ENCODE peak calls at places on chromosomes 6 and 20, in seven cellular contexts. One of them, this sample, is unnamed.

GRCh38 chr6:37516076-37516919 is 16.6 kb upstream of the CCDC167 start:
- DNase-seq in T-helper 1 cell: peak
- DNase-seq in cardiac muscle cell: no peak
- DNase-seq in cardiac fibroblast: no peak
- DNase-seq in GM19239: peak
- DNase-seq in activated T-cell treated with anti-CD3 and anti-CD28 coated beads, Interleukin-2, amount 50 U/mL, for 72 hours: peak
- DNase-seq in SK-MEL-5: peak
- DNase-seq in this sample: no peak

GRCh38 chr6:135311446-135312200 is 130.5 kb downstream of the MYB start:
- DNase-seq in cardiac fibroblast: no peak
- DNase-seq in cardiac muscle cell: no peak
- DNase-seq in GM19239: no peak
- DNase-seq in activated T-cell treated with anti-CD3 and anti-CD28 coated beads, Interleukin-2, amount 50 U/mL, for 72 hours: no peak
- DNase-seq in SK-MEL-5: no peak
- DNase-seq in T-helper 1 cell: no peak
- DNase-seq in this sample: no peak

GRCh38 chr6:2514965-2515543 is 235.7 kb downstream of the MYLK4 start:
- DNase-seq in T-helper 1 cell: no peak
- DNase-seq in SK-MEL-5: no peak
- DNase-seq in cardiac fibroblast: no peak
- DNase-seq in activated T-cell treated with anti-CD3 and anti-CD28 coated beads, Interleukin-2, amount 50 U/mL, for 72 hours: no peak
- DNase-seq in cardiac muscle cell: no peak
- DNase-seq in GM19239: no peak
- DNase-seq in this sample: peak

GRCh38 chr6:3732345-3733141 is 19.0 kb downstream of the PXDC1 start:
- DNase-seq in T-helper 1 cell: peak
- DNase-seq in activated T-cell treated with anti-CD3 and anti-CD28 coated beads, Interleukin-2, amount 50 U/mL, for 72 hours: peak
- DNase-seq in cardiac fibroblast: peak
- DNase-seq in cardiac muscle cell: peak
- DNase-seq in GM19239: no peak
- DNase-seq in SK-MEL-5: peak
- DNase-seq in this sample: peak

GRCh38 chr6:17167327-17167979 is 65.6 kb downstream of the STMND1 start:
- DNase-seq in T-helper 1 cell: no peak
- DNase-seq in GM19239: no peak
- DNase-seq in cardiac fibroblast: peak
- DNase-seq in cardiac muscle cell: peak
- DNase-seq in activated T-cell treated with anti-CD3 and anti-CD28 coated beads, Interleukin-2, amount 50 U/mL, for 72 hours: no peak
- DNase-seq in SK-MEL-5: peak
- DNase-seq in this sample: peak

GRCh38 chr6:72535124-72535523 is 86.7 kb upstream of the KCNQ5 start:
- DNase-seq in SK-MEL-5: no peak
- DNase-seq in activated T-cell treated with anti-CD3 and anti-CD28 coated beads, Interleukin-2, amount 50 U/mL, for 72 hours: no peak
- DNase-seq in cardiac muscle cell: no peak
- DNase-seq in cardiac fibroblast: no peak
- DNase-seq in GM19239: no peak
- DNase-seq in T-helper 1 cell: no peak
- DNase-seq in this sample: peak

GRCh38 chr6:30312266-30312665 is 14.5 kb upstream of the TRIM39 start:
- DNase-seq in GM19239: no peak
- DNase-seq in cardiac fibroblast: no peak
- DNase-seq in SK-MEL-5: no peak
- DNase-seq in T-helper 1 cell: no peak
- DNase-seq in cardiac muscle cell: no peak
- DNase-seq in activated T-cell treated with anti-CD3 and anti-CD28 coated beads, Interleukin-2, amount 50 U/mL, for 72 hours: no peak
- DNase-seq in this sample: no peak

GRCh38 chr20:5677389-5677788 is 72.8 kb upstream of the SHLD1 start:
- DNase-seq in activated T-cell treated with anti-CD3 and anti-CD28 coated beads, Interleukin-2, amount 50 U/mL, for 72 hours: no peak
- DNase-seq in GM19239: no peak
- DNase-seq in cardiac fibroblast: no peak
- DNase-seq in cardiac muscle cell: no peak
- DNase-seq in T-helper 1 cell: no peak
- DNase-seq in SK-MEL-5: no peak
- DNase-seq in this sample: no peak

GRCh38 chr6:97215157-97215769 is 67.8 kb downstream of the MMS22L start:
- DNase-seq in activated T-cell treated with anti-CD3 and anti-CD28 coated beads, Interleukin-2, amount 50 U/mL, for 72 hours: no peak
- DNase-seq in T-helper 1 cell: no peak
- DNase-seq in cardiac fibroblast: peak
- DNase-seq in GM19239: no peak
- DNase-seq in SK-MEL-5: peak
- DNase-seq in cardiac muscle cell: peak
- DNase-seq in this sample: no peak

GRCh38 chr20:50774515-50774914 is 20.3 kb upstream of the BCAS4 start:
- DNase-seq in GM19239: no peak
- DNase-seq in cardiac muscle cell: no peak
- DNase-seq in cardiac fibroblast: no peak
- DNase-seq in SK-MEL-5: no peak
- DNase-seq in activated T-cell treated with anti-CD3 and anti-CD28 coated beads, Interleukin-2, amount 50 U/mL, for 72 hours: no peak
- DNase-seq in T-helper 1 cell: no peak
- DNase-seq in this sample: no peak

GRCh38 chr6:105077592-105078463 is 102.0 kb downstream of the POPDC3 start:
- DNase-seq in T-helper 1 cell: no peak
- DNase-seq in activated T-cell treated with anti-CD3 and anti-CD28 coated beads, Interleukin-2, amount 50 U/mL, for 72 hours: no peak
- DNase-seq in SK-MEL-5: peak
- DNase-seq in GM19239: no peak
- DNase-seq in cardiac fibroblast: peak
- DNase-seq in cardiac muscle cell: peak
- DNase-seq in this sample: no peak

GRCh38 chr6:306641-307061 is 14.4 kb downstream of the DUSP22 start:
- DNase-seq in T-helper 1 cell: no peak
- DNase-seq in activated T-cell treated with anti-CD3 and anti-CD28 coated beads, Interleukin-2, amount 50 U/mL, for 72 hours: no peak
- DNase-seq in cardiac muscle cell: no peak
- DNase-seq in cardiac fibroblast: no peak
- DNase-seq in GM19239: no peak
- DNase-seq in SK-MEL-5: no peak
- DNase-seq in this sample: no peak

This sample was measured in Caco-2.